ENCODE peak calls at places on chromosomes 1 and 21, in eight cellular contexts. One of them, this sample, is unnamed.

GRCh38 chr1:12462586-12462985 is 155.4 kb downstream of the DHRS3 start:
- DNase-seq in A549: no peak
- DNase-seq in HCT116: no peak
- DNase-seq in HL-60: no peak
- DNase-seq in K562: no peak
- DNase-seq in GM12878: no peak
- DNase-seq in Panc1: no peak
- DNase-seq in SK-N-SH: no peak
- DNase-seq in this sample: no peak

GRCh38 chr1:1189071-1189470 is 15.4 kb downstream of the TTLL10 start:
- DNase-seq in A549: no peak
- DNase-seq in HCT116: no peak
- DNase-seq in HL-60: peak
- DNase-seq in K562: no peak
- DNase-seq in GM12878: no peak
- DNase-seq in Panc1: no peak
- DNase-seq in SK-N-SH: no peak
- DNase-seq in this sample: no peak

GRCh38 chr1:186420923-186421322 is 40.0 kb downstream of the PDC start:
- DNase-seq in A549: no peak
- DNase-seq in HCT116: no peak
- DNase-seq in HL-60: no peak
- DNase-seq in K562: no peak
- DNase-seq in GM12878: no peak
- DNase-seq in Panc1: no peak
- DNase-seq in SK-N-SH: no peak
- DNase-seq in this sample: no peak

GRCh38 chr1:9922342-9922741 is 12.3 kb upstream of the CTNNBIP1 start:
- DNase-seq in A549: no peak
- DNase-seq in HCT116: no peak
- DNase-seq in HL-60: no peak
- DNase-seq in K562: peak
- DNase-seq in GM12878: no peak
- DNase-seq in Panc1: no peak
- DNase-seq in SK-N-SH: no peak
- DNase-seq in this sample: peak

GRCh38 chr1:151976868-151977267 is 16.8 kb downstream of the S100A10 start:
- DNase-seq in A549: peak
- DNase-seq in HCT116: no peak
- DNase-seq in HL-60: no peak
- DNase-seq in K562: no peak
- DNase-seq in GM12878: no peak
- DNase-seq in Panc1: no peak
- DNase-seq in SK-N-SH: no peak
- DNase-seq in this sample: no peak

GRCh38 chr1:18565321-18565720 is 65.3 kb upstream of the PAX7 start:
- DNase-seq in A549: no peak
- DNase-seq in HCT116: no peak
- DNase-seq in HL-60: no peak
- DNase-seq in K562: no peak
- DNase-seq in GM12878: no peak
- DNase-seq in Panc1: no peak
- DNase-seq in SK-N-SH: no peak
- DNase-seq in this sample: no peak

GRCh38 chr1:15346356-15347030 is 63.2 kb upstream of the EFHD2 start:
- DNase-seq in A549: no peak
- DNase-seq in HCT116: no peak
- DNase-seq in HL-60: no peak
- DNase-seq in K562: no peak
- DNase-seq in GM12878: no peak
- DNase-seq in Panc1: no peak
- DNase-seq in SK-N-SH: no peak
- DNase-seq in this sample: no peak

GRCh38 chr1:240256836-240257503 is 165.3 kb downstream of the FMN2 start:
- DNase-seq in A549: no peak
- DNase-seq in HCT116: no peak
- DNase-seq in HL-60: no peak
- DNase-seq in K562: no peak
- DNase-seq in GM12878: no peak
- DNase-seq in Panc1: no peak
- DNase-seq in SK-N-SH: no peak
- DNase-seq in this sample: no peak

GRCh38 chr1:19452221-19452663 is 33.1 kb downstream of the CAPZB start:
- DNase-seq in A549: no peak
- DNase-seq in HCT116: no peak
- DNase-seq in HL-60: no peak
- DNase-seq in K562: no peak
- DNase-seq in GM12878: no peak
- DNase-seq in Panc1: no peak
- DNase-seq in SK-N-SH: no peak
- DNase-seq in this sample: no peak

GRCh38 chr1:153384996-153385580 is 5.8 kb downstream of the S100A8 start:
- DNase-seq in A549: no peak
- DNase-seq in HCT116: no peak
- DNase-seq in HL-60: no peak
- DNase-seq in K562: no peak
- DNase-seq in GM12878: no peak
- DNase-seq in Panc1: no peak
- DNase-seq in SK-N-SH: no peak
- DNase-seq in this sample: no peak

GRCh38 chr21:28747464-28747863 is 245.2 kb downstream of the LTN1 start:
- DNase-seq in A549: no peak
- DNase-seq in HCT116: no peak
- DNase-seq in HL-60: no peak
- DNase-seq in K562: no peak
- DNase-seq in GM12878: no peak
- DNase-seq in Panc1: no peak
- DNase-seq in SK-N-SH: no peak
- DNase-seq in this sample: no peak

GRCh38 chr1:97911266-97912215 is 9.3 kb downstream of the DPYD start:
- DNase-seq in A549: no peak
- DNase-seq in HCT116: no peak
- DNase-seq in HL-60: no peak
- DNase-seq in K562: no peak
- DNase-seq in GM12878: no peak
- DNase-seq in Panc1: no peak
- DNase-seq in SK-N-SH: no peak
- DNase-seq in this sample: no peak
- TF ChIP-seq REST in A549: no peak
- TF ChIP-seq REST in HCT116: no peak
- TF ChIP-seq REST in HL-60: no peak
- TF ChIP-seq REST in K562: no peak
- TF ChIP-seq REST in GM12878: no peak
- TF ChIP-seq REST in Panc1: no peak
- TF ChIP-seq REST in SK-N-SH: no peak
- TF ChIP-seq REST in this sample: no peak

GRCh38 chr1:154818911-154819310 is 51.2 kb downstream of the KCNN3 start:
- DNase-seq in A549: no peak
- DNase-seq in HCT116: no peak
- DNase-seq in HL-60: no peak
- DNase-seq in K562: no peak
- DNase-seq in GM12878: no peak
- DNase-seq in Panc1: no peak
- DNase-seq in SK-N-SH: no peak
- DNase-seq in this sample: no peak

GRCh38 chr1:154819628-154820590 is 50.2 kb downstream of the KCNN3 start:
- DNase-seq in A549: peak
- DNase-seq in HCT116: peak
- DNase-seq in HL-60: peak
- DNase-seq in K562: peak
- DNase-seq in GM12878: no peak
- DNase-seq in Panc1: peak
- DNase-seq in SK-N-SH: peak
- DNase-seq in this sample: peak

GRCh38 chr1:154820646-154821045 is 49.4 kb downstream of the KCNN3 start:
- DNase-seq in A549: no peak
- DNase-seq in HCT116: no peak
- DNase-seq in HL-60: no peak
- DNase-seq in K562: no peak
- DNase-seq in GM12878: no peak
- DNase-seq in Panc1: no peak
- DNase-seq in SK-N-SH: no peak
- DNase-seq in this sample: no peak

GRCh38 chr1:154822717-154823116 is 47.4 kb downstream of the KCNN3 start:
- DNase-seq in A549: no peak
- DNase-seq in HCT116: no peak
- DNase-seq in HL-60: no peak
- DNase-seq in K562: no peak
- DNase-seq in GM12878: no peak
- DNase-seq in Panc1: no peak
- DNase-seq in SK-N-SH: no peak
- DNase-seq in this sample: no peak

GRCh38 chr1:154821083-154821482 is 49.0 kb downstream of the KCNN3 start:
- DNase-seq in A549: no peak
- DNase-seq in HCT116: no peak
- DNase-seq in HL-60: no peak
- DNase-seq in K562: no peak
- DNase-seq in GM12878: no peak
- DNase-seq in Panc1: no peak
- DNase-seq in SK-N-SH: peak
- DNase-seq in this sample: no peak
- TF ChIP-seq REST in A549: no peak
- TF ChIP-seq REST in HCT116: no peak
- TF ChIP-seq REST in HL-60: no peak
- TF ChIP-seq REST in K562: no peak
- TF ChIP-seq REST in GM12878: no peak
- TF ChIP-seq REST in Panc1: no peak
- TF ChIP-seq REST in SK-N-SH: no peak
- TF ChIP-seq REST in this sample: no peak

GRCh38 chr1:201714542-201715276 is 114.2 kb upstream of the IPO9 start:
- DNase-seq in A549: peak
- DNase-seq in HCT116: peak
- DNase-seq in HL-60: no peak
- DNase-seq in K562: peak
- DNase-seq in GM12878: no peak
- DNase-seq in Panc1: peak
- DNase-seq in SK-N-SH: no peak
- DNase-seq in this sample: no peak
- TF ChIP-seq REST in A549: no peak
- TF ChIP-seq REST in HCT116: no peak
- TF ChIP-seq REST in HL-60: no peak
- TF ChIP-seq REST in K562: no peak
- TF ChIP-seq REST in GM12878: no peak
- TF ChIP-seq REST in Panc1: no peak
- TF ChIP-seq REST in SK-N-SH: peak
- TF ChIP-seq REST in this sample: no peak

DNA sequence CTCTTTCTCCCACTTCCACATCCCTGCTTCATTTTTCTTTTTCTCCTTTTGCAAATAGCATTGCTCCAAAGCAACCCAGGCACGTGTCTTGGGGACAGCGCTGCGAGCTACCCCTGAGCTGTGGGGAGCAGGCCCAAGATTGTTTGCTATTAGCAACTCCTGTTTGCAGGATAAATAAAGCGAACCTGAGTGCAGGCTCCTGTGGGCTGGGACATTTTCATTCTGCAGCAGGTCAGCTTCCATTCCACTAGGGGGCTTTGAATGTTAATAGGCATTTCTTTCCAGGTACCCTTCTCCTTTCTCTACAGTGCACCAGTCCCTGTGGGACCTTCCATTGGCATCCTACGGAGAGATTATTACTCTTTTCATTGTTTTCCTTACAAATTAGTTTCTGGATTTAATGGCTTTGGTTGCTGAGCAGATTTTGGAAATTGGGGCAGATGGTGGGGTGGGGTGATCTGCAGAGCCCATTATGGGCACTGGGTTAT is 54.0 kb downstream of the OLFML3 start:
- DNase-seq in A549: peak
- DNase-seq in HCT116: peak
- DNase-seq in HL-60: peak
- DNase-seq in K562: peak
- DNase-seq in GM12878: no peak
- DNase-seq in Panc1: peak
- DNase-seq in SK-N-SH: peak
- DNase-seq in this sample: peak
- TF ChIP-seq REST in A549: no peak
- TF ChIP-seq REST in HCT116: no peak
- TF ChIP-seq REST in HL-60: no peak
- TF ChIP-seq REST in K562: no peak
- TF ChIP-seq REST in GM12878: no peak
- TF ChIP-seq REST in Panc1: no peak
- TF ChIP-seq REST in SK-N-SH: no peak
- TF ChIP-seq REST in this sample: no peak

GRCh38 chr1:117001254-117001927 is at the start of gene CD101:
- DNase-seq in A549: no peak
- DNase-seq in HCT116: no peak
- DNase-seq in HL-60: peak
- DNase-seq in K562: no peak
- DNase-seq in GM12878: peak
- DNase-seq in Panc1: no peak
- DNase-seq in SK-N-SH: no peak
- DNase-seq in this sample: no peak
- TF ChIP-seq REST in A549: no peak
- TF ChIP-seq REST in HCT116: no peak
- TF ChIP-seq REST in HL-60: peak
- TF ChIP-seq REST in K562: no peak
- TF ChIP-seq REST in GM12878: no peak
- TF ChIP-seq REST in Panc1: no peak
- TF ChIP-seq REST in SK-N-SH: no peak
- TF ChIP-seq REST in this sample: no peak

GRCh38 chr1:28632560-28632959 is 10.3 kb downstream of the TAF12 start:
- DNase-seq in A549: no peak
- DNase-seq in HCT116: no peak
- DNase-seq in HL-60: no peak
- DNase-seq in K562: no peak
- DNase-seq in GM12878: no peak
- DNase-seq in Panc1: no peak
- DNase-seq in SK-N-SH: no peak
- DNase-seq in this sample: no peak
- TF ChIP-seq REST in A549: no peak
- TF ChIP-seq REST in HCT116: no peak
- TF ChIP-seq REST in HL-60: no peak
- TF ChIP-seq REST in K562: no peak
- TF ChIP-seq REST in GM12878: no peak
- TF ChIP-seq REST in Panc1: no peak
- TF ChIP-seq REST in SK-N-SH: no peak
- TF ChIP-seq REST in this sample: no peak

DNA sequence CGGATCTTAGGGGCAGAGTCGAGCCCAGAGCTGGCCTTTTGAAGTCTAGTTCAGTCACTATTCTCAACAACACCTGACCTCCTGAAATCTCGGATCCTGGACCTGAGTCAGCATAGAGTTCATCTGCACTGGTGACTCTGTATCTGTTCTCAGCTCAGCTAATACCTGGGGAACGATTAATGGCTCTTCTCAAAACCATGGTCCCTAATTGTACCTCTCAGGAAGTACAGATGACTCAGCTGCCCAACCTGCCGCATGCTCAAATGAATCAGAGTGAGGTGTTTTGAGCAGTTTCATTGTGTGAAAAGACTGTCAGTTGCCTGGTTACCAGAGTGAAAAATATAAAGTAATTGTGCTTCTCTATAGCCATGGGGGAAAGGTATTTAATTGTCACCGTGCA is 89.2 kb downstream of the SLC35F3 start:
- DNase-seq in A549: peak
- DNase-seq in HCT116: peak
- DNase-seq in HL-60: no peak
- DNase-seq in K562: no peak
- DNase-seq in GM12878: peak
- DNase-seq in Panc1: peak
- DNase-seq in SK-N-SH: no peak
- DNase-seq in this sample: no peak
- TF ChIP-seq REST in A549: no peak
- TF ChIP-seq REST in HCT116: no peak
- TF ChIP-seq REST in HL-60: no peak
- TF ChIP-seq REST in K562: no peak
- TF ChIP-seq REST in GM12878: no peak
- TF ChIP-seq REST in Panc1: no peak
- TF ChIP-seq REST in SK-N-SH: no peak
- TF ChIP-seq REST in this sample: no peak

This sample was measured in GM23338.